ENCODE peak calls at places on chromosomes 3 and 15, in five cellular contexts. S is K562, B is SK-N-SH, Q is HCT116, Z is HepG2. K is an unnamed sample.

GRCh38 chr3:167012691-167013090 is 367.4 kb downstream of the ZBBX start:
- DNase-seq in S (no peak), Z (no peak), B (no peak), Q (no peak), K (no peak)

GRCh38 chr3:128689060-128689459 is 36.9 kb upstream of the RAB7A start:
- DNase-seq in B (no peak), Q (no peak), S (no peak), Z (no peak), K (no peak)

GRCh38 chr3:156763386-156763785 is 62.8 kb upstream of the LEKR1 start:
- DNase-seq in Q (no peak), S (no peak), B (no peak), Z (no peak), K (no peak)

GRCh38 chr3:129654126-129654525 is 47.6 kb upstream of the PLXND1 start:
- DNase-seq in B (no peak), Q (no peak), S (no peak), Z (no peak), K (no peak)

GRCh38 chr3:167057586-167057985 is 322.5 kb downstream of the ZBBX start:
- DNase-seq in B (no peak), Z (no peak), S (no peak), Q (no peak), K (no peak)

GRCh38 chr15:96629501-96629900 is 299.0 kb downstream of the NR2F2 start:
- DNase-seq in B (no peak), Z (no peak), Q (no peak), S (no peak), K (no peak)

GRCh38 chr3:180657094-180657493 is 22.2 kb downstream of the CCDC39 start:
- DNase-seq in Z (no peak), S (no peak), B (no peak), Q (no peak), K (no peak)

GRCh38 chr3:69410301-69410700 is 24.4 kb upstream of the FRMD4B start:
- DNase-seq in Q (peak; percentile 51), Z (peak; percentile 48), S (peak; percentile 51), B (peak; percentile 54), K (peak; percentile 76)

GRCh38 chr15:29530966-29531365 is 261.3 kb upstream of the NSMCE3 start:
- DNase-seq in B (no peak), Q (no peak), Z (no peak), S (no peak), K (no peak)

GRCh38 chr3:82145742-82146141 is 384.3 kb upstream of the GBE1 start:
- DNase-seq in Z (no peak), S (no peak), Q (no peak), B (no peak), K (no peak)

GRCh38 chr15:90286678-90287077 is 21.2 kb downstream of the NGRN start:
- DNase-seq in S (peak; percentile 55), Q (no peak), Z (peak; percentile 43), B (peak; percentile 69), K (peak; percentile 60)

GRCh38 chr15:100224206-100225185 is 117.3 kb downstream of the ADAMTS17 start:
- DNase-seq in Q (no peak), B (no peak), S (no peak), Z (no peak), K (no peak)

GRCh38 chr15:41936649-41937567 is 35.4 kb downstream of the EHD4 start:
- DNase-seq in Z (no peak), B (no peak), Q (no peak), S (no peak), K (peak; percentile 29)

GRCh38 chr3:152061296-152061695 is 187.9 kb downstream of the SUCNR1 start:
- DNase-seq in Q (no peak), S (no peak), B (no peak), Z (no peak), K (peak; percentile 20)

GRCh38 chr3:45462522-45463262 is 74.3 kb downstream of the LARS2 start:
- DNase-seq in B (no peak), S (no peak), Q (no peak), Z (no peak), K (no peak)
- TF ChIP-seq JUND in B (no peak), S (no peak), Q (no peak), Z (no peak), K (no peak)

GRCh38 chr3:25662921-25663320 is 1.8 kb downstream of the TOP2B start:
- DNase-seq in Q (no peak), Z (no peak), B (no peak), S (no peak), K (no peak)

GRCh38 chr3:25664066-25664809 is 469 bp downstream of the TOP2B start:
- DNase-seq in Z (peak; percentile 29), Q (peak; percentile 3), B (peak; percentile 74), S (peak; percentile 77), K (peak; percentile 35)

GRCh38 chr3:25663324-25664065 is 1.2 kb downstream of the TOP2B start:
- DNase-seq in Z (peak; percentile 56), B (peak; percentile 32), S (peak; percentile 64), Q (peak; percentile 8), K (peak; percentile 52)

GRCh38 chr3:25665646-25666136 is 984 bp upstream of the TOP2B start:
- DNase-seq in Q (no peak), B (no peak), Z (no peak), S (peak; percentile 12), K (no peak)

DNA sequence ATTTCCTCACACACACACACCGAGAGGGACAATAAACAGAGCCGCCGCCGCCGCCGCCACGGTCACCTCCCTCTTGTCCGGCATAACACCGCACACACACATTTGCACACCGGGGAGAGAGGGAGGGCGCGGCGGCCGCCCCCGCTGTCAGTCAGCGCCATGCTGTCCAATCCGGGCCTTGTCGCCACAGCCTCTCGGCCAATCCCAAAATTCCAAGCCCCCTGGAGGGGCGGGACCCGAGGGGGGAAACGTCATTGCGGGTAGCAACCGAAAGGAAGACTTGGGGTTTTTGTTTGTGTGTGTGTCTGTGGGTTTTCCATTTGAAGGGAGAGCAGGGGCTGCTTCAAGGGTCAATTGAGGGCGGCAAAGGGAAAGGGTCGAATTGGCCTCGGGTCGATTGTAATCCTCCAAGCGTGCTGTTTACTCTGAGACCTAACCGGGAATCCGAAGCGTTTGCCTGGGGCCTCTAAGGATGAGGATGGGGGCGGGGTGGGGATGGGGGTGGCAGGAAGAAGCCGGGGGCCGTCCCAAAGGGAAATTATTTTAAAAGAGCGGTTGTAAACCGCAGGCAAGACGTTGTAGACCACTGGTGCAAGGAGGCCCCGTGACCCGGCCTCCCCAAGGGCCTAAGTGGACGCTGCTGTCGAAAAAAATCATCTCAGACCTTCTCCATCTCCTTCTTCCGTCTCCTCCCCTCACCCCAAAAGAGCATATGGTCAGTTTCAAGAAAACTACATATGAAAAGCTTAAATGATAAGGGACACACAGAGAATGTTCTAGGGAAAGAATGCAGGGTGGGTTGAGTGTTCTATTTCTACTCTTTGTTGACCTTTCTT is at the start of gene TOP2B:
- DNase-seq in Z (peak; percentile 90), S (peak; percentile 98), Q (peak; percentile 86), B (peak; percentile 97), K (peak; percentile 97)
- TF ChIP-seq JUND in Z (no peak), S (no peak), Q (no peak), B (no peak), K (no peak)

DNA sequence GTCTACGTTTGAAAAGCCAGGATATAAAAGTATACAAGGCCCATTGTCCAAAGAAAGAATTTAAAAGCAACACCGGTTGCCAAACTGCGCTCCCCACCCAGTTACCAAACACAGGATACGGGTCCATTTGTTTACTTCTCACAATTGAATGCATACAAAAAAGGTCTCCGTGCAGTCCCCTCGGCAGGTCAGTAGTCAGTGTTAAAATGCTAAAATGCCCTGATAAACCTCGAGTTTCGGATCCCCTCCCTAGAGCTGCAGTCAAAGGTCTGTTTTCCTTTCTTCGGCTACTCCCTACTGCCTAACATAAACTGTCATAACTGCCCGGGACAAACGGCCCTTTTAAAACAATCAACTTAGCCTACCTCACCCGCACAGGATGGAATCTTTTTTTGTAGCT is 534.6 kb downstream of the FOXP1 start:
- DNase-seq in Q (no peak), B (no peak), S (no peak), Z (peak; percentile 88), K (no peak)
- TF ChIP-seq JUND in Q (no peak), B (no peak), S (no peak), Z (no peak), K (no peak)

GRCh38 chr3:176362191-176362731 is 835.0 kb downstream of the TBL1XR1 start:
- DNase-seq in Q (no peak), B (no peak), S (peak; percentile 40), Z (no peak), K (no peak)
- TF ChIP-seq JUND in Q (no peak), B (no peak), S (no peak), Z (no peak), K (no peak)

GRCh38 chr3:24956613-24957012 is 462.0 kb upstream of the THRB start:
- DNase-seq in B (no peak), Z (no peak), S (no peak), Q (no peak), K (no peak)

GRCh38 chr3:24951186-24951585 is 456.5 kb upstream of the THRB start:
- DNase-seq in S (no peak), B (no peak), Q (no peak), Z (no peak), K (no peak)

GRCh38 chr3:24953060-24953771 is 458.6 kb upstream of the THRB start:
- DNase-seq in Z (no peak), B (no peak), S (no peak), Q (no peak), K (no peak)

GRCh38 chr3:24947103-24947502 is 452.5 kb upstream of the THRB start:
- DNase-seq in B (no peak), Q (no peak), Z (no peak), S (no peak), K (no peak)

GRCh38 chr3:24952388-24952787 is 457.7 kb upstream of the THRB start:
- DNase-seq in B (no peak), S (no peak), Q (no peak), Z (no peak), K (no peak)
- TF ChIP-seq JUND in B (no peak), S (no peak), Q (no peak), Z (no peak), K (no peak)

GRCh38 chr3:126982522-126983175 is at the start of gene PLXNA1:
- DNase-seq in Z (peak; percentile 44), S (peak; percentile 84), Q (peak; percentile 64), B (peak; percentile 97), K (peak; percentile 92)
- TF ChIP-seq JUND in Z (no peak), S (no peak), Q (no peak), B (no peak), K (no peak)

GRCh38 chr3:146502887-146503458 is 33.6 kb upstream of the PLSCR2 start:
- DNase-seq in S (no peak), Q (no peak), B (no peak), Z (no peak), K (no peak)
- TF ChIP-seq JUND in S (no peak), Q (no peak), B (no peak), Z (no peak), K (no peak)

GRCh38 chr15:65981837-65982696 is 112.8 kb downstream of the RAB11A start:
- DNase-seq in B (peak; percentile 91), S (peak; percentile 24), Z (peak; percentile 18), Q (peak; percentile 15), K (no peak)
- TF ChIP-seq JUND in B (no peak), S (no peak), Z (no peak), Q (no peak), K (no peak)

DNA sequence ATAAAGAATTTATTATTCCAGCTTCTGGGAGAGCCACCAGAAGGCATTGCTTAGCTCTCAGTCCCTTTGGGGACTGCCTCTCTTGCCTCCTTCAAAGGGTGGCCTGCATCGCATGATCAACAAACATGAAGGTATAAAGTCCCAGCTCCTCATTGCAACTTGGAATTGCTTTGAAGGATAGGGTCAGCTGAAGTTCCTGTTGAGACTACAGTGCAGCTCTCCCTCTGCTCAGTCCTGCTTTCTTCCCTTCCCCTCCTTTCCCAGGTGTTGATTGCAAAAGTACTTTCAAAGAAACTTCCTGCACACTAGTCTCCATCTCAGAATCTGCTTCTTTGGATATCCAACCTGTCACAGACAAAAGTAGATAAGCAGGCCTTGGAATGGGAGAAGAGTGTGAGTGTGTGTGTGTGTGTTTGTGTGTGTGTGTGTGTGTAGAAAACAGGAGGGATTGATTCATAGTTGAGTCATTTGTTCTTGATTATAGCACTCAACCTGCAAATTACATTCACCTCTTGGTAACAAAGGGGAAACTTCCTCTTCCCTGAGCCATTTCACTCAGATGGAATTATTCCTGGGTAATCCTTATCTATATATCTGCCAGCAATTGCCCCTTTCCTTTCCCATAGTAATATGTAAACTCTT is 13.7 kb downstream of the CCR8 start:
- DNase-seq in B (no peak), S (no peak), Z (no peak), Q (no peak), K (no peak)
- TF ChIP-seq JUND in B (no peak), S (no peak), Z (no peak), Q (no peak), K (no peak)